ENCODE peak calls at places on chromosomes 5 and 9, in six cellular contexts. T is M059J; P is natural killer cell; W is NCI-H82; J is AG09309; G is CD8-positive, alpha-beta T cell. C is an unnamed sample.
A peak's percentile ranks its signal among the peaks of the same experiment; 100 is the strongest.

GRCh38 chr5:100840364-100840763 is 62.7 kb downstream of the ST8SIA4 start:
- DNase-seq in T (peak; percentile 20), P (no peak), W (no peak), J (peak; percentile 1), G (no peak), C (no peak)

GRCh38 chr9:70205366-70206020 is 53.3 kb upstream of the SMC5 start:
- DNase-seq in T (no peak), P (no peak), W (no peak), J (no peak), G (no peak), C (no peak)

GRCh38 chr5:78600656-78601452 is 47.7 kb downstream of the LHFPL2 start:
- DNase-seq in T (peak; percentile 42), P (no peak), W (no peak), J (no peak), G (no peak), C (peak; percentile 93)

GRCh38 chr5:168317521-168318147 is 26.2 kb downstream of the WWC1 start:
- DNase-seq in T (peak; percentile 98), P (no peak), W (peak; percentile 65), J (peak; percentile 70), G (no peak), C (peak; percentile 96)

GRCh38 chr9:108565651-108566378 is 290.0 kb downstream of the ACTL7B start:
- DNase-seq in T (peak; percentile 84), P (no peak), W (peak; percentile 93), J (peak; percentile 77), G (no peak), C (peak; percentile 58)

GRCh38 chr9:92948632-92949031 is 1.3 kb downstream of the FGD3 start:
- DNase-seq in T (no peak), P (no peak), W (no peak), J (no peak), G (no peak), C (no peak)

GRCh38 chr5:40540301-40540700 is 139.4 kb upstream of the PTGER4 start:
- DNase-seq in T (no peak), P (no peak), W (no peak), J (no peak), G (no peak), C (no peak)

GRCh38 chr5:95113489-95113888 is 171.4 kb downstream of the MCTP1 start:
- DNase-seq in T (peak; percentile 2), P (no peak), W (no peak), J (peak; percentile 28), G (no peak), C (peak; percentile 62)

GRCh38 chr5:80781356-80781755 is 126.6 kb upstream of the DHFR start:
- DNase-seq in T (peak; percentile 79), P (no peak), W (no peak), J (peak; percentile 8), G (no peak), C (no peak)

GRCh38 chr5:127958421-127959011 is 125.0 kb upstream of the SLC12A2 start:
- DNase-seq in T (no peak), P (no peak), W (peak; percentile 51), J (no peak), G (no peak), C (no peak)

GRCh38 chr5:148799737-148800527 is 26.5 kb upstream of the ADRB2 start:
- DNase-seq in T (peak; percentile 23), P (no peak), W (no peak), J (no peak), G (no peak), C (no peak)

GRCh38 chr9:118170032-118170955 is 466.1 kb downstream of the TLR4 start:
- DNase-seq in T (peak; percentile 66), P (no peak), W (peak; percentile 88), J (no peak), G (no peak), C (peak; percentile 17)

GRCh38 chr9:119968837-119969707 is 599.8 kb upstream of the BRINP1 start:
- DNase-seq in T (peak; percentile 74), P (peak; percentile 29), W (peak; percentile 85), J (peak; percentile 47), G (peak; percentile 37), C (peak; percentile 14)

GRCh38 chr9:6827370-6827949 is 69.7 kb downstream of the KDM4C start:
- DNase-seq in T (peak; percentile 60), P (no peak), W (peak; percentile 68), J (no peak), G (no peak), C (no peak)

GRCh38 chr5:58606064-58606463 is 23.2 kb downstream of the RAB3C start:
- DNase-seq in T (no peak), P (no peak), W (no peak), J (no peak), G (no peak), C (no peak)

GRCh38 chr5:153968761-153969562 is 69.7 kb downstream of the FAM114A2 start:
- DNase-seq in T (no peak), P (no peak), W (no peak), J (no peak), G (no peak), C (no peak)

GRCh38 chr9:123318961-123319421 is 37.0 kb upstream of the CRB2 start:
- DNase-seq in T (no peak), P (no peak), W (no peak), J (no peak), G (no peak), C (no peak)

GRCh38 chr5:172497591-172498255 is 43.4 kb upstream of the SH3PXD2B start:
- DNase-seq in T (no peak), P (no peak), W (no peak), J (no peak), G (no peak), C (no peak)

GRCh38 chr9:129258823-129259301 is 80.8 kb upstream of the IER5L start:
- DNase-seq in T (no peak), P (no peak), W (no peak), J (no peak), G (no peak), C (no peak)

GRCh38 chr5:172484664-172485063 is 30.3 kb upstream of the SH3PXD2B start:
- DNase-seq in T (no peak), P (no peak), W (no peak), J (no peak), G (no peak), C (no peak)

GRCh38 chr9:14183001-14183400 is 130.9 kb downstream of the NFIB start:
- DNase-seq in T (no peak), P (no peak), W (no peak), J (no peak), G (no peak), C (no peak)

GRCh38 chr5:17118631-17119030 is 98.8 kb upstream of the BASP1 start:
- DNase-seq in T (peak; percentile 97), P (no peak), W (no peak), J (peak; percentile 87), G (no peak), C (peak; percentile 98)

GRCh38 chr9:108552459-108553040 is 303.2 kb downstream of the ACTL7B start:
- DNase-seq in T (peak; percentile 75), P (no peak), W (no peak), J (no peak), G (no peak), C (no peak)

GRCh38 chr5:84059672-84060071 is 325.0 kb downstream of the EDIL3 start:
- DNase-seq in T (peak; percentile 13), P (no peak), W (no peak), J (no peak), G (no peak), C (no peak)

GRCh38 chr5:77709340-77709739 is 66.8 kb downstream of the TBCA start:
- DNase-seq in T (no peak), P (no peak), W (no peak), J (no peak), G (no peak), C (no peak)

GRCh38 chr5:161547573-161548471 is 1.3 kb upstream of the GABRB2 start:
- DNase-seq in T (no peak), P (no peak), W (peak; percentile 23), J (no peak), G (no peak), C (no peak)

GRCh38 chr5:92372766-92373165 is 989.6 kb upstream of the ARRDC3 start:
- DNase-seq in T (peak; percentile 63), P (no peak), W (no peak), J (no peak), G (no peak), C (no peak)

C was measured in skeletal muscle cell.